ENCODE peak calls at places on chromosome 15, in five cellular contexts. T, X, V, M and G are unnamed samples.

GRCh38 chr15:60110909-60111308 is 106.8 kb downstream of the FOXB1 start:
- DNase-seq in T (no peak), X (no peak), V (no peak), M (no peak), G (no peak)

GRCh38 chr15:39589815-39590644 is 9.2 kb downstream of the THBS1 start:
- DNase-seq in T (no peak), X (no peak), V (no peak), M (no peak), G (no peak)

GRCh38 chr15:39336926-39337325 is 244.0 kb upstream of the THBS1 start:
- DNase-seq in T (no peak), X (no peak), V (no peak), M (no peak), G (no peak)

GRCh38 chr15:101494251-101494796 is 4.8 kb upstream of the PCSK6 start:
- DNase-seq in T (no peak), X (no peak), V (no peak), M (no peak), G (no peak)

GRCh38 chr15:65553691-65554090 is 23.4 kb downstream of the HACD3 start:
- DNase-seq in T (no peak), X (no peak), V (no peak), M (no peak), G (no peak)

GRCh38 chr15:39407116-39407515 is 173.8 kb upstream of the THBS1 start:
- DNase-seq in T (no peak), X (no peak), V (no peak), M (no peak), G (no peak)

GRCh38 chr15:64897345-64897985 is 14.2 kb upstream of the ANKDD1A start:
- DNase-seq in T (peak), X (no peak), V (peak), M (peak), G (no peak)

GRCh38 chr15:44775923-44776322 is 39.6 kb downstream of the TRIM69 start:
- DNase-seq in T (no peak), X (peak), V (no peak), M (no peak), G (no peak)

GRCh38 chr15:95684126-95684525 is 646.4 kb upstream of the NR2F2 start:
- DNase-seq in T (no peak), X (no peak), V (no peak), M (peak), G (no peak)

GRCh38 chr15:83106994-83107840 is at the start of gene TM6SF1:
- DNase-seq in T (peak), X (no peak), V (peak), M (peak), G (no peak)

GRCh38 chr15:56759450-56759845 is 26.1 kb upstream of the ZNF280D start:
- DNase-seq in T (no peak), X (no peak), V (peak), M (peak), G (peak)

GRCh38 chr15:41501191-41501917 is 7.7 kb downstream of the ITPKA start:
- DNase-seq in T (no peak), X (no peak), V (no peak), M (no peak), G (no peak)

GRCh38 chr15:67025719-67026118 is 39.7 kb upstream of the SMAD3 start:
- DNase-seq in T (peak), X (no peak), V (peak), M (peak), G (no peak)

GRCh38 chr15:29924750-29925149 is 102.5 kb upstream of the TJP1 start:
- DNase-seq in T (no peak), X (no peak), V (no peak), M (no peak), G (peak)

GRCh38 chr15:47887181-47887580 is 169.9 kb downstream of the SEMA6D start:
- DNase-seq in T (no peak), X (no peak), V (no peak), M (no peak), G (no peak)

GRCh38 chr15:60328852-60329443 is 68.8 kb downstream of the ANXA2 start:
- DNase-seq in T (no peak), X (no peak), V (no peak), M (no peak), G (no peak)

GRCh38 chr15:70672081-70672480 is 91.3 kb downstream of the UACA start:
- DNase-seq in T (no peak), X (no peak), V (no peak), M (peak), G (no peak)

GRCh38 chr15:42511010-42511396 is 15.6 kb downstream of the SNAP23 start:
- DNase-seq in T (no peak), X (no peak), V (no peak), M (peak), G (no peak)

GRCh38 chr15:57662802-57663201 is 43.7 kb upstream of the POLR2M start:
- DNase-seq in T (no peak), X (no peak), V (no peak), M (no peak), G (no peak)

GRCh38 chr15:53808058-53808703 is 48.7 kb upstream of the WDR72 start:
- DNase-seq in T (no peak), X (no peak), V (no peak), M (no peak), G (no peak)

GRCh38 chr15:70194266-70194665 is 96.5 kb upstream of the TLE3 start:
- DNase-seq in T (peak), X (no peak), V (no peak), M (no peak), G (no peak)

GRCh38 chr15:70357453-70357852 is 259.7 kb upstream of the TLE3 start:
- DNase-seq in T (no peak), X (no peak), V (no peak), M (no peak), G (no peak)

GRCh38 chr15:45544266-45545023 is 21.9 kb upstream of the SLC30A4 start:
- DNase-seq in T (no peak), X (no peak), V (no peak), M (no peak), G (no peak)

GRCh38 chr15:67967871-67968423 is 86.2 kb upstream of the PIAS1 start:
- DNase-seq in T (peak), X (peak), V (peak), M (peak), G (no peak)

GRCh38 chr15:59053482-59053881 is 51.5 kb upstream of the CCNB2 start:
- DNase-seq in T (no peak), X (no peak), V (no peak), M (no peak), G (no peak)

GRCh38 chr15:31461911-31462480 is 135.4 kb downstream of the KLF13 start:
- DNase-seq in T (no peak), X (no peak), V (no peak), M (no peak), G (no peak)

GRCh38 chr15:99537344-99537743 is 28.4 kb upstream of the MEF2A start:
- DNase-seq in T (no peak), X (no peak), V (no peak), M (no peak), G (no peak)

GRCh38 chr15:67416891-67417290 is 104.0 kb upstream of the C15orf61 start:
- DNase-seq in T (no peak), X (no peak), V (no peak), M (no peak), G (no peak)

GRCh38 chr15:29822685-29823459 is 604 bp upstream of the TJP1 start:
- DNase-seq in T (no peak), X (no peak), V (peak), M (no peak), G (peak)

GRCh38 chr15:79185199-79185598 is 94.6 kb upstream of the RASGRF1 start:
- DNase-seq in T (no peak), X (no peak), V (no peak), M (peak), G (no peak)

GRCh38 chr15:81188354-81188753 is 8.3 kb upstream of the IL16 start:
- DNase-seq in T (no peak), X (no peak), V (no peak), M (no peak), G (no peak)

GRCh38 chr15:99987701-99988100 is 254.5 kb upstream of the LYSMD4 start:
- DNase-seq in T (no peak), X (no peak), V (no peak), M (no peak), G (no peak)

GRCh38 chr15:46277994-46278885 is 643.4 kb downstream of the SQOR start:
- DNase-seq in T (no peak), X (no peak), V (no peak), M (no peak), G (no peak)

GRCh38 chr15:88954431-88955277 is 41.5 kb upstream of the MFGE8 start:
- DNase-seq in T (no peak), X (no peak), V (peak), M (no peak), G (no peak)

GRCh38 chr15:44261007-44261706 is 27.4 kb upstream of the GOLM2 start:
- DNase-seq in T (no peak), X (no peak), V (no peak), M (no peak), G (no peak)

GRCh38 chr15:90465140-90465929 is 64.4 kb upstream of the CRTC3 start:
- DNase-seq in T (no peak), X (no peak), V (no peak), M (no peak), G (no peak)

GRCh38 chr15:98421419-98422085 is 226.8 kb upstream of the IGF1R start:
- DNase-seq in T (peak), X (peak), V (peak), M (peak), G (no peak)

DNA sequence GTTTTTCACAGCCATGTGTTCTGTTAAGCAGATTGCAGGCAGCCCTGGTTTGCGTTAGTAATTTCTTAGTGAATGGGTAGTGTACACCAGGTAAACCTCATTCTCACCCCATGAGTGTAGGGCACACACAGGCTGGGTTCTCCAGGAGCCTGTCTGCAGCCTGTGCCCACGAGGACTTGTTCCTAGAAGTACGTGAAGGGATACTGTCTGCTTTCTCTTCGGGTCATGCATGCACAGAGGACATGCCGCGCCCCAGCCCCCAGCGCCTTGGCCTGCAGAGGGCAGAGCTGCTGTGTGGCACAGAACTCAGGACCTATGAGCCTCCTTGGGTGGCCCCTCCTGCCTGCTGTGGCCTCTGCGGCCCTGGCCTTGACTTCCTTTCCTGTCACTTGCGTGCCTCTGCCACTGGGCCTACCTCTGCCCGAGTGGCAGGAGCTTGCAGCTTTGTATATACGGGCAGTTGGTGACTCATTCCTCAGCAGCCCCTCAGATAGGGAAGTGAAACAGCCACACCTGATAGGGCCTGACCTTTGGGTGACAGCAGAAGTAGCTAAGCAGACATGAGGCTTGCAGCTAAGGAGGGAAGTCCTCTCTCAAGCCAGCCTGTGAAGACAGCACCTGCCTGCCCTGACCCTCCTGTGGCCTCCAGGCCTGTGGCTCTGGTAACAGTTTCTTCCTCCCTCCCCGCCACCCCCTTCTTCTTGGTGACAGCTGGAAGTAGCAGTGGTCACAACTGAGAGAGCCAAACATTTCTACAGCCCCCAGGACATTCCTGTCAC is 19.5 kb downstream of the PPCDC start:
- DNase-seq in T (peak), X (peak), V (peak), M (peak), G (no peak)
- H3K4me3 ChIP-seq in T (no peak), X (no peak), V (no peak), M (no peak), G (no peak)

DNA sequence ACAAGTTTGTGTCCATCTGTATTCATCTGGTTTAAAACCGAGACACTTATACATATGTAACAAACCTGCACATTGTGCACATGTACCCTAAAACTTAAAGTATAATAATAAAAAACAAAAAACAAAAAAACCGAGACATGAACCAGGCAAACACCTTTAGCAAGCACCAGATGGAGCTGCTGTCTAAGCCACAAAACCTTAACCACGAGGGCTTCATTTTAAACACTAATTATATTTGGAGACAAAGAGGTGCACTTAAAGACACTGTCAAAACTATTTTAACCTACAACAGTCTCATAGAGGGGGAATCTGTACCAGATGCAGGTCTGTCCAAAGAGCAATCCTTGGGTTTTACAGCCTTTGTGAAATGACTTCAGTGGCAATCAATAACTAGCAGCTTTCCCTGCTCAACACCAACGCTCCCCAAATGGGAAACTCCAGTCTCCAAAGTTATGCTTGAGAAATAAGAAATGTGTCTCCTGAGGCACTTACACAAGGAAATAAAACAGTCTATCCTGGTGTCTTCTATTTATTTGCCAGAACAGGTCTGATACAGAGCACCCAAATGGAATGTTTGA is 115.7 kb upstream of the TSPAN3 start:
- DNase-seq in T (no peak), X (no peak), V (no peak), M (no peak), G (no peak)
- TF ChIP-seq CTCF in T (no peak), X (no peak), V (peak), M (no peak), G (peak)

DNA sequence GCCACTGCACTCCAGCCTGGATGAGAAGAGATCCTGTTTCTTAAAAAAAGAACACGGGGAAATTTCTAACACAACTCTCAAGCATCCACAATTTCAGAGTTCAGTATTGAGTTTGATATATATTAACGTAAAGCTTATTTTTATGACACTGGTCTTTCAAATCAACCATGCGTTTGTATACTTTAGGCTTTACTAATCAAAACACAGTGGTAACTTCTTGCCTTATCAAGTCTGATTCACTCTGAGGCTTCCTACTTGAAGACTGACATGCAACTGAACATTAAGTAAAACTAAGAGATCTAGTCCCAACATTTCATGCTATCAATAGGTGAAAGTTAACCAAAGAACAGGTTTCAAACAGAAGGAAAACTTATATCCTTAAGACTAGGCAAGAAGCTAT is 46.7 kb downstream of the PRTG start:
- DNase-seq in T (no peak), X (no peak), V (no peak), M (no peak), G (no peak)
- H3K4me3 ChIP-seq in T (no peak), X (no peak), V (no peak), M (no peak), G (no peak)

GRCh38 chr15:48891229-48891765 is 13.4 kb downstream of the EID1 start:
- DNase-seq in T (no peak), X (no peak), V (no peak), M (no peak), G (no peak)
- TF ChIP-seq CTCF in T (no peak), X (no peak), V (no peak), M (no peak), G (no peak)

GRCh38 chr15:51830279-51830806 is 890 bp downstream of the TMOD3 start:
- DNase-seq in T (no peak), X (no peak), V (no peak), M (no peak), G (no peak)

GRCh38 chr15:51825701-51826100 is 3.8 kb upstream of the TMOD3 start:
- DNase-seq in T (no peak), X (no peak), V (no peak), M (no peak), G (no peak)

GRCh38 chr15:51829360-51830278 is at the start of gene TMOD3:
- DNase-seq in T (peak), X (peak), V (peak), M (peak), G (no peak)

GRCh38 chr15:51833782-51834181 is 4.3 kb downstream of the TMOD3 start:
- DNase-seq in T (no peak), X (no peak), V (no peak), M (no peak), G (no peak)

GRCh38 chr15:51828621-51829359 is 663 bp upstream of the TMOD3 start:
- DNase-seq in T (no peak), X (no peak), V (no peak), M (no peak), G (no peak)
- H3K4me3 ChIP-seq in T (no peak), X (no peak), V (peak), M (no peak), G (peak)

GRCh38 chr15:55586808-55587207 is 1.3 kb downstream of the PYGO1 start:
- DNase-seq in T (no peak), X (no peak), V (no peak), M (no peak), G (no peak)

GRCh38 chr15:55587321-55588069 is 650 bp downstream of the PYGO1 start:
- DNase-seq in T (no peak), X (no peak), V (peak), M (peak), G (no peak)

GRCh38 chr15:55588818-55589122 is 625 bp upstream of the PYGO1 start:
- DNase-seq in T (no peak), X (no peak), V (no peak), M (no peak), G (no peak)

GRCh38 chr15:55589297-55589696 is 1.2 kb upstream of the PYGO1 start:
- DNase-seq in T (peak), X (no peak), V (no peak), M (no peak), G (no peak)

DNA sequence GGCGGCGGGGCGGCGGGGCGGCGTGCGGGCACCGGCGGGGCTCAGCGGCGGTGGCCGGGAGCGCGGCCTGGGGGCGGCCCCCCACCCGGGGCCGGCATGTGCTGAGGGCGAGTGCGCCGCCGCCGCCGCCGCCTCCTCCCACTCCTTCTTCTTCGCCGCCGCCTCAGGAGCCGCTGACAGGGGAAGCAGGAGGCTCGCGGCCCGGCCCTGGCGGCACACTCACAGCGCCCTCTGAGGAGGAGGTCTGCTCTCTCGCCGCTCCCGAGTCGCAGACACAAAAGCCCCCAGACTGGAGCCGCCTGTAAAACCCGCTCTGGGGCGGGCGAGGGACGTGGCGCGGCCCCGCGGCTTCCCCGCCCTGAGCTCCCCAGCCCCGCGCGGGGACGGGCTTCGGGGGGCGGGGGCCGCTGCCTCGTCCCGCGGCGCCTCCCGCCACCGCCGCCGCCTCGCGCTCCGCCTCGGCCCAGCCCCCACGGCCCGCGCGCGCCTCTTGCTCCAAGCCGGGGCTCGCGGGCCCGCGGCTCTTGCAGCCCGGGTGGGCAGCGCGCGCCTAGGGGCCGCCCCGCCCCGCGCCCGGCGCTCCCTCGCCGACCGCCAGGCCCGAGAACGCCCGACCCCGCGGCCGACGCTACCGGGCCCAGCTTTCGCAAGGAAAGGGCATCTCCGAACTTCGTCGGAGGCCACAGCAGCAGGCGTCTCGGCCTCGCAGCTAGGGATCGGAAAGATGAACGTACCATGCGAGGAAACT is at the start of gene PYGO1:
- DNase-seq in T (peak), X (no peak), V (peak), M (peak), G (no peak)
- TF ChIP-seq CTCF in T (no peak), X (no peak), V (no peak), M (no peak), G (no peak)

GRCh38 chr15:38255690-38256089 is 3.1 kb downstream of the SPRED1 start:
- DNase-seq in T (no peak), X (no peak), V (no peak), M (no peak), G (no peak)
- H3K4me3 ChIP-seq in T (no peak), X (no peak), V (peak), M (no peak), G (peak)